ENCODE peak calls at places on chromosomes 16 and 17, in eight cellular contexts. A is myocyte; T is stimulated activated CD8-positive, alpha-beta memory T cell treated with anti-CD3 and anti-CD28 coated beads, Interleukin-4, amount 100 ng/mL, for 24 hours; Q is GM13977; S is fibroblast of lung; P is CD4-positive, alpha-beta T cell; J is caudate nucleus; W is natural killer cell treated with Interleukin-12 subunit alpha and Interleukin-12 subunit beta and Interleukin-15 and Interleukin-18, amount 100 ng/mL, for 72 hours. G is an unnamed sample.

GRCh38 chr16:68357521-68357922 is 46.7 kb downstream of the PRMT7 start:
- DNase-seq in S (no peak), W (no peak), J (no peak), A (no peak), P (no peak), Q (no peak), T (no peak), G (no peak)

GRCh38 chr16:80167657-80168056 is 373.1 kb upstream of the DYNLRB2 start:
- DNase-seq in P (no peak), Q (no peak), J (no peak), A (peak), S (peak), T (no peak), W (no peak), G (no peak)

GRCh38 chr17:78128616-78129384 is at the start of gene TMC6:
- DNase-seq in J (no peak), W (peak), S (no peak), A (no peak), Q (peak), P (peak), T (no peak), G (peak)

GRCh38 chr17:50205111-50205821 is 3.8 kb upstream of the COL1A1 start:
- DNase-seq in Q (no peak), W (peak), A (no peak), J (no peak), T (no peak), P (no peak), S (peak), G (no peak)

GRCh38 chr17:75605790-75606189 is 18.2 kb downstream of the MYO15B start:
- DNase-seq in J (no peak), W (no peak), Q (no peak), P (no peak), S (no peak), A (no peak), T (no peak), G (no peak)

GRCh38 chr17:72145972-72146755 is 25.3 kb downstream of the SOX9 start:
- DNase-seq in T (no peak), P (no peak), W (no peak), S (peak), Q (no peak), A (no peak), J (no peak), G (no peak)

GRCh38 chr17:82884923-82885322 is 45.1 kb upstream of the ZNF750 start:
- DNase-seq in T (no peak), J (no peak), Q (no peak), W (no peak), P (peak), A (no peak), S (no peak), G (no peak)

GRCh38 chr16:30369938-30370443 is 303 bp downstream of the TBC1D10B start:
- DNase-seq in W (no peak), A (no peak), J (no peak), P (no peak), S (no peak), T (no peak), Q (no peak), G (no peak)

GRCh38 chr17:45320931-45321461 is 4.2 kb upstream of the MAP3K14 start:
- DNase-seq in J (no peak), Q (peak), A (peak), S (peak), P (no peak), W (no peak), T (no peak), G (peak)